ENCODE peak calls at places on chromosomes 5 and 9, in four cellular contexts. B is HFFc6, N is T47D, J is AG09319. K is an unnamed sample.

GRCh38 chr5:176514244-176514918 is 22.8 kb downstream of the RNF44 start:
- DNase-seq in J (no peak), B (no peak), N (no peak), K (no peak)

GRCh38 chr5:77367733-77368132 is 124.4 kb downstream of the WDR41 start:
- DNase-seq in J (no peak), B (peak), N (no peak), K (peak)

GRCh38 chr9:129549139-129549538 is 71.8 kb downstream of the C9orf50 start:
- DNase-seq in J (no peak), N (no peak), B (no peak), K (no peak)

GRCh38 chr9:71521132-71521531 is 247.2 kb downstream of the CEMIP2 start:
- DNase-seq in J (no peak), N (no peak), B (no peak), K (no peak)

GRCh38 chr9:35909274-35909673 is at the start of gene SPAAR:
- DNase-seq in J (no peak), N (no peak), B (no peak), K (no peak)

GRCh38 chr5:158737536-158738027 is 362.1 kb downstream of the EBF1 start:
- DNase-seq in N (no peak), J (no peak), B (no peak), K (no peak)

GRCh38 chr9:98457696-98458370 is 202.4 kb upstream of the TBC1D2 start:
- DNase-seq in J (no peak), B (no peak), N (no peak), K (peak)

GRCh38 chr9:134299883-134300282 is 26.4 kb upstream of the RXRA start:
- DNase-seq in J (no peak), B (no peak), N (no peak), K (no peak)

GRCh38 chr5:181236954-181237641 is 6.6 kb downstream of the RACK1 start:
- DNase-seq in N (no peak), J (no peak), B (no peak), K (no peak)

GRCh38 chr9:35755071-35755470 is 995 bp upstream of the MSMP start:
- DNase-seq in N (no peak), B (no peak), J (no peak), K (no peak)

GRCh38 chr9:114592356-114592755 is 4.8 kb downstream of the ATP6V1G1 start:
- DNase-seq in N (no peak), J (no peak), B (peak), K (peak)

GRCh38 chr5:135934939-135935338 is 19.8 kb downstream of the LECT2 start:
- DNase-seq in B (peak), J (no peak), N (peak), K (no peak)

GRCh38 chr9:94799578-94800264 is 73.2 kb downstream of the AOPEP start:
- DNase-seq in B (no peak), J (no peak), N (no peak), K (peak)

GRCh38 chr5:144207875-144208444 is 37.3 kb downstream of the KCTD16 start:
- DNase-seq in N (no peak), J (no peak), B (no peak), K (no peak)

GRCh38 chr5:137367951-137368350 is 131.2 kb downstream of the SPOCK1 start:
- DNase-seq in N (no peak), J (no peak), B (no peak), K (no peak)

GRCh38 chr9:127991017-127991756 is 10.4 kb upstream of the EEIG1 start:
- DNase-seq in N (no peak), J (no peak), B (no peak), K (no peak)

GRCh38 chr5:109656829-109657228 is 32.9 kb upstream of the MAN2A1 start:
- DNase-seq in N (no peak), B (peak), J (peak), K (peak)

GRCh38 chr9:111992523-111992922 is 95.9 kb downstream of the UGCG start:
- DNase-seq in N (no peak), B (peak), J (no peak), K (peak)

GRCh38 chr9:112531666-112532282 is 45.1 kb downstream of the KIAA1958 start:
- DNase-seq in J (no peak), B (peak), N (no peak), K (peak)

GRCh38 chr9:124105266-124105665 is 93.7 kb downstream of the LHX2 start:
- DNase-seq in N (no peak), B (no peak), J (no peak), K (no peak)

GRCh38 chr5:170057311-170057710 is 48.4 kb upstream of the FOXI1 start:
- DNase-seq in J (no peak), N (no peak), B (no peak), K (no peak)

GRCh38 chr5:133285583-133286021 is 233.8 kb downstream of the HSPA4 start:
- DNase-seq in B (peak), J (no peak), N (no peak), K (peak)

GRCh38 chr9:75992480-75993206 is 102.2 kb downstream of the PCSK5 start:
- DNase-seq in J (no peak), N (no peak), B (no peak), K (no peak)

GRCh38 chr5:111386832-111387162 is 125.5 kb downstream of the STARD4 start:
- DNase-seq in N (no peak), B (no peak), J (no peak), K (no peak)

GRCh38 chr5:179008667-179009066 is 13.5 kb upstream of the GRM6 start:
- DNase-seq in B (no peak), N (no peak), J (no peak), K (no peak)

GRCh38 chr5:164627051-164627450 is 1121.6 kb downstream of the MAT2B start:
- DNase-seq in N (no peak), B (no peak), J (no peak), K (no peak)

GRCh38 chr5:10635257-10635860 is 71.5 kb downstream of the ANKRD33B start:
- DNase-seq in J (no peak), N (no peak), B (peak), K (peak)

GRCh38 chr9:76926846-76927245 is 20.9 kb upstream of the PRUNE2 start:
- DNase-seq in J (no peak), B (no peak), N (no peak), K (no peak)

GRCh38 chr5:140038373-140038957 is 4.6 kb downstream of the NRG2 start:
- DNase-seq in N (no peak), J (no peak), B (peak), K (peak)

GRCh38 chr9:79490657-79491250 is 81.0 kb upstream of the TLE4 start:
- DNase-seq in J (no peak), N (no peak), B (no peak), K (no peak)

GRCh38 chr9:75930193-75930592 is 39.7 kb downstream of the PCSK5 start:
- DNase-seq in J (no peak), B (no peak), N (no peak), K (no peak)

GRCh38 chr5:96209829-96210228 is 223.2 kb downstream of the PCSK1 start:
- DNase-seq in B (peak), N (no peak), J (no peak), K (peak)

GRCh38 chr9:79707589-79707988 is 135.8 kb downstream of the TLE4 start:
- DNase-seq in B (no peak), N (no peak), J (no peak), K (no peak)

GRCh38 chr9:21840647-21841046 is 38.2 kb downstream of the MTAP start:
- DNase-seq in B (no peak), J (no peak), N (no peak), K (no peak)

K was measured in EL.